ENCODE peak calls at places on chromosomes 5 and 9, in seven cellular contexts. K is activated naive CD8-positive, alpha-beta T cell treated with anti-CD3 and anti-CD28 coated beads, Interleukin-2, amount 10 ng/mL, durations not matched to agents 7 days and 5 days; V is activated CD8-positive, alpha-beta T cell treated with anti-CD3 and anti-CD28 coated beads, Interleukin-2, amount 10 ng/mL, durations not matched to agents 7 days and 5 days; N is CD4-positive, alpha-beta T cell; A is GM12878; Z is CD8-positive, alpha-beta T cell; R is Right ventricle myocardium superior. E is an unnamed sample.

GRCh38 chr9:92165472-92165871 is 50.3 kb upstream of the SPTLC1 start:
- ATAC-seq in K (no peak), V (no peak), N (no peak), A (peak), Z (no peak), R (no peak), E (no peak)

GRCh38 chr9:119273325-119273904 is 95.8 kb downstream of the BRINP1 start:
- ATAC-seq in K (no peak), V (no peak), N (no peak), A (no peak), Z (no peak), R (no peak), E (no peak)

GRCh38 chr5:76546497-76547102 is 76.6 kb downstream of the F2RL2 start:
- ATAC-seq in K (no peak), V (no peak), N (no peak), A (peak), Z (no peak), R (no peak), E (no peak)

GRCh38 chr5:140391732-140392131 is 9.9 kb upstream of the ANKHD1 start:
- ATAC-seq in K (no peak), V (no peak), N (no peak), A (no peak), Z (no peak), R (no peak), E (no peak)

GRCh38 chr5:150258126-150258525 is 31.4 kb downstream of the CAMK2A start:
- ATAC-seq in K (peak), V (peak), N (no peak), A (peak), Z (no peak), R (no peak), E (no peak)

GRCh38 chr5:93246093-93246855 is 334.7 kb downstream of the NR2F1-AS1 start:
- ATAC-seq in K (no peak), V (no peak), N (no peak), A (no peak), Z (no peak), R (peak), E (no peak)

GRCh38 chr5:126587551-126588390 is 7.2 kb downstream of the ALDH7A1 start:
- ATAC-seq in K (no peak), V (no peak), N (no peak), A (no peak), Z (no peak), R (no peak), E (no peak)

GRCh38 chr9:18555105-18555883 is 81.3 kb downstream of the ADAMTSL1 start:
- ATAC-seq in K (no peak), V (no peak), N (no peak), A (no peak), Z (no peak), R (no peak), E (no peak)

E was measured in gastroesophageal sphincter.